ENCODE peak calls at places on chromosomes 13 and 19, in seven cellular contexts. One of them, this sample, is unnamed.
A peak's percentile ranks its signal among the peaks of the same experiment; 100 is the strongest.

GRCh38 chr19:18470153-18470552 is 32.2 kb upstream of the ISYNA1 start:
- DNase-seq in HepG2: peak; percentile 55
- DNase-seq in H1: peak; percentile 85
- DNase-seq in K562: peak; percentile 76
- DNase-seq in HCT116: no peak
- DNase-seq in SK-N-SH: peak; percentile 75
- DNase-seq in GM12878: no peak
- DNase-seq in this sample: peak; percentile 32

GRCh38 chr19:7751157-7751783 is 3.9 kb upstream of the CD209 start:
- DNase-seq in HCT116: no peak
- DNase-seq in GM12878: peak; percentile 56
- DNase-seq in SK-N-SH: no peak
- DNase-seq in H1: no peak
- DNase-seq in HepG2: no peak
- DNase-seq in K562: no peak
- DNase-seq in this sample: no peak

GRCh38 chr13:89969996-89970709 is 1377.3 kb upstream of the MIR17HG start:
- DNase-seq in GM12878: no peak
- DNase-seq in SK-N-SH: no peak
- DNase-seq in HCT116: no peak
- DNase-seq in K562: no peak
- DNase-seq in HepG2: no peak
- DNase-seq in H1: no peak
- DNase-seq in this sample: no peak

GRCh38 chr13:94612050-94612449 is 10.4 kb downstream of the GPR180 start:
- DNase-seq in H1: no peak
- DNase-seq in GM12878: no peak
- DNase-seq in HepG2: no peak
- DNase-seq in HCT116: no peak
- DNase-seq in SK-N-SH: no peak
- DNase-seq in K562: no peak
- DNase-seq in this sample: no peak

GRCh38 chr13:29846475-29847256 is 3.8 kb downstream of the UBL3 start:
- DNase-seq in HepG2: no peak
- DNase-seq in K562: no peak
- DNase-seq in H1: no peak
- DNase-seq in GM12878: no peak
- DNase-seq in SK-N-SH: no peak
- DNase-seq in HCT116: no peak
- DNase-seq in this sample: no peak

GRCh38 chr19:38977445-38978314 is 2.1 kb upstream of the FBXO17 start:
- DNase-seq in SK-N-SH: no peak
- DNase-seq in HepG2: no peak
- DNase-seq in HCT116: no peak
- DNase-seq in GM12878: peak; percentile 80
- DNase-seq in K562: no peak
- DNase-seq in H1: no peak
- DNase-seq in this sample: no peak

GRCh38 chr19:28386080-28386869 is 826.7 kb downstream of the UQCRFS1 start:
- DNase-seq in HCT116: no peak
- DNase-seq in HepG2: no peak
- DNase-seq in K562: no peak
- DNase-seq in GM12878: no peak
- DNase-seq in H1: no peak
- DNase-seq in SK-N-SH: no peak
- DNase-seq in this sample: no peak

GRCh38 chr19:40322951-40323615 is 25.1 kb downstream of the C19orf47 start:
- DNase-seq in H1: no peak
- DNase-seq in HepG2: no peak
- DNase-seq in GM12878: no peak
- DNase-seq in HCT116: no peak
- DNase-seq in K562: no peak
- DNase-seq in SK-N-SH: no peak
- DNase-seq in this sample: no peak

DNA sequence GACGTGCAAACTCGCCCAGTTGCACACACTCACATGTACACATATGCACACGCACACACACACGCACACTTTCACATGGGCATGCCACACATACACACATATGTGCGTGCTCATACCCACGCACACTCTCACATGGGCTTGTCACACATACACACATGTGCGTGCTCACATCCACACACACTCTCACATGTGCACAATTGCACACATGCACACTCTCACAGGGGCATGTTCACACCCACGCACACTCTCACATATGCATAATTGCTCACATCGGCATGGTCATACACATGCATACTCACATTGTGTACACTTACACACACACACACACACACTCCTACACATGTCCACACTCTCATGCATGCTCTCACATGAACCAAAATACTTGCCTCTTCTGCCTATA is 32.8 kb upstream of the PEPD start:
- DNase-seq in GM12878: no peak
- DNase-seq in H1: no peak
- DNase-seq in HCT116: no peak
- DNase-seq in HepG2: no peak
- DNase-seq in SK-N-SH: no peak
- DNase-seq in K562: no peak
- DNase-seq in this sample: no peak
- TF ChIP-seq JUND in GM12878: no peak
- TF ChIP-seq JUND in H1: no peak
- TF ChIP-seq JUND in HCT116: no peak
- TF ChIP-seq JUND in HepG2: no peak
- TF ChIP-seq JUND in SK-N-SH: no peak
- TF ChIP-seq JUND in K562: no peak
- TF ChIP-seq JUND in this sample: no peak

GRCh38 chr13:38543561-38543960 is 143.3 kb upstream of the FREM2 start:
- DNase-seq in HepG2: no peak
- DNase-seq in K562: no peak
- DNase-seq in H1: no peak
- DNase-seq in HCT116: no peak
- DNase-seq in SK-N-SH: no peak
- DNase-seq in GM12878: no peak
- DNase-seq in this sample: no peak

GRCh38 chr13:38542601-38543000 is 144.3 kb upstream of the FREM2 start:
- DNase-seq in H1: no peak
- DNase-seq in GM12878: no peak
- DNase-seq in HCT116: no peak
- DNase-seq in SK-N-SH: no peak
- DNase-seq in HepG2: no peak
- DNase-seq in K562: no peak
- DNase-seq in this sample: no peak

GRCh38 chr13:38538412-38538811 is 148.5 kb upstream of the FREM2 start:
- DNase-seq in HCT116: no peak
- DNase-seq in HepG2: no peak
- DNase-seq in GM12878: no peak
- DNase-seq in H1: no peak
- DNase-seq in K562: no peak
- DNase-seq in SK-N-SH: no peak
- DNase-seq in this sample: no peak

GRCh38 chr13:38537026-38537425 is 149.9 kb upstream of the FREM2 start:
- DNase-seq in GM12878: no peak
- DNase-seq in SK-N-SH: no peak
- DNase-seq in HCT116: no peak
- DNase-seq in K562: no peak
- DNase-seq in HepG2: no peak
- DNase-seq in H1: no peak
- DNase-seq in this sample: no peak

DNA sequence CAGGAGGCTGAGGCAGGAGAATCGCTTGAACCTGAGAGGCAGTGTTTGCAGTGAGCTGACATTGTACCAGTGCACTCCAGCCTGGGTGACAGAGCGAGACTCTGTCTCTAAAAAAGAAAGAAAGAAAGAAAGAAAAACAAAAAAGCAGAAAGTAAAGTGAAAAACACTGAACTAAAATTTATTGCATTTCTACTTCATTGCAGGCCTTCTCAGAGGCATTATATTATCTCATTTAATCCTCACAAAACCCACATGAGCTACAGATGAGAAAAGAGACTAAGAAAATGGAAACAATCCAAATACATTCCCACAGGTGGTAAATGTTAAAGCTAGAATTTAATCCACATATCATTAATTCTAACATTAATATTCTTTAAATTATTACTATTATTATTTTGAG is 147.2 kb upstream of the FREM2 start:
- DNase-seq in H1: no peak
- DNase-seq in HepG2: no peak
- DNase-seq in GM12878: no peak
- DNase-seq in HCT116: no peak
- DNase-seq in K562: no peak
- DNase-seq in SK-N-SH: no peak
- DNase-seq in this sample: no peak
- TF ChIP-seq JUND in H1: no peak
- TF ChIP-seq JUND in HepG2: no peak
- TF ChIP-seq JUND in GM12878: no peak
- TF ChIP-seq JUND in HCT116: no peak
- TF ChIP-seq JUND in K562: no peak
- TF ChIP-seq JUND in SK-N-SH: no peak
- TF ChIP-seq JUND in this sample: no peak

GRCh38 chr13:20814224-20814910 is 40.6 kb upstream of the EEF1AKMT1 start:
- DNase-seq in HCT116: no peak
- DNase-seq in HepG2: no peak
- DNase-seq in H1: no peak
- DNase-seq in K562: no peak
- DNase-seq in SK-N-SH: peak; percentile 58
- DNase-seq in GM12878: no peak
- DNase-seq in this sample: no peak
- TF ChIP-seq JUND in HCT116: no peak
- TF ChIP-seq JUND in HepG2: no peak
- TF ChIP-seq JUND in H1: no peak
- TF ChIP-seq JUND in K562: no peak
- TF ChIP-seq JUND in SK-N-SH: peak; percentile 90
- TF ChIP-seq JUND in GM12878: no peak
- TF ChIP-seq JUND in this sample: no peak

GRCh38 chr13:42041017-42041683 is 7.3 kb upstream of the DGKH start:
- DNase-seq in GM12878: peak; percentile 11
- DNase-seq in K562: peak; percentile 22
- DNase-seq in HCT116: peak; percentile 38
- DNase-seq in H1: peak; percentile 73
- DNase-seq in SK-N-SH: peak; percentile 76
- DNase-seq in HepG2: no peak
- DNase-seq in this sample: peak; percentile 26
- TF ChIP-seq JUND in GM12878: no peak
- TF ChIP-seq JUND in K562: no peak
- TF ChIP-seq JUND in HCT116: no peak
- TF ChIP-seq JUND in H1: no peak
- TF ChIP-seq JUND in SK-N-SH: no peak
- TF ChIP-seq JUND in HepG2: no peak
- TF ChIP-seq JUND in this sample: no peak

GRCh38 chr13:113932060-113932459 is 41.8 kb downstream of the C13orf46 start:
- DNase-seq in H1: no peak
- DNase-seq in GM12878: no peak
- DNase-seq in K562: no peak
- DNase-seq in SK-N-SH: no peak
- DNase-seq in HCT116: no peak
- DNase-seq in HepG2: no peak
- DNase-seq in this sample: no peak
- TF ChIP-seq JUND in H1: no peak
- TF ChIP-seq JUND in GM12878: no peak
- TF ChIP-seq JUND in K562: no peak
- TF ChIP-seq JUND in SK-N-SH: no peak
- TF ChIP-seq JUND in HCT116: no peak
- TF ChIP-seq JUND in HepG2: no peak
- TF ChIP-seq JUND in this sample: no peak

GRCh38 chr19:33434886-33435705 is 61.6 kb downstream of the CEBPG start:
- DNase-seq in K562: no peak
- DNase-seq in SK-N-SH: peak; percentile 90
- DNase-seq in H1: no peak
- DNase-seq in HCT116: no peak
- DNase-seq in HepG2: no peak
- DNase-seq in GM12878: no peak
- DNase-seq in this sample: no peak
- TF ChIP-seq JUND in K562: no peak
- TF ChIP-seq JUND in SK-N-SH: peak; percentile 55
- TF ChIP-seq JUND in H1: no peak
- TF ChIP-seq JUND in HCT116: no peak
- TF ChIP-seq JUND in HepG2: no peak
- TF ChIP-seq JUND in GM12878: no peak
- TF ChIP-seq JUND in this sample: no peak

GRCh38 chr19:51689751-51690358 is 3.3 kb upstream of the SPACA6 start:
- DNase-seq in HCT116: no peak
- DNase-seq in HepG2: no peak
- DNase-seq in SK-N-SH: peak; percentile 77
- DNase-seq in H1: peak; percentile 83
- DNase-seq in K562: peak; percentile 43
- DNase-seq in GM12878: no peak
- DNase-seq in this sample: peak; percentile 42
- TF ChIP-seq JUND in HCT116: no peak
- TF ChIP-seq JUND in HepG2: no peak
- TF ChIP-seq JUND in SK-N-SH: no peak
- TF ChIP-seq JUND in H1: no peak
- TF ChIP-seq JUND in K562: no peak
- TF ChIP-seq JUND in GM12878: no peak
- TF ChIP-seq JUND in this sample: no peak

GRCh38 chr19:4733755-4734345 is 10.2 kb upstream of the DPP9 start:
- DNase-seq in H1: no peak
- DNase-seq in GM12878: no peak
- DNase-seq in K562: no peak
- DNase-seq in SK-N-SH: no peak
- DNase-seq in HCT116: no peak
- DNase-seq in HepG2: no peak
- DNase-seq in this sample: no peak

GRCh38 chr19:4730740-4731171 is 7.1 kb upstream of the DPP9 start:
- DNase-seq in HCT116: peak; percentile 13
- DNase-seq in SK-N-SH: peak; percentile 66
- DNase-seq in GM12878: no peak
- DNase-seq in H1: peak; percentile 92
- DNase-seq in K562: peak; percentile 68
- DNase-seq in HepG2: no peak
- DNase-seq in this sample: no peak

GRCh38 chr19:4737955-4738580 is 14.4 kb upstream of the DPP9 start:
- DNase-seq in HepG2: no peak
- DNase-seq in H1: no peak
- DNase-seq in HCT116: no peak
- DNase-seq in GM12878: no peak
- DNase-seq in SK-N-SH: peak; percentile 70
- DNase-seq in K562: no peak
- DNase-seq in this sample: no peak

DNA sequence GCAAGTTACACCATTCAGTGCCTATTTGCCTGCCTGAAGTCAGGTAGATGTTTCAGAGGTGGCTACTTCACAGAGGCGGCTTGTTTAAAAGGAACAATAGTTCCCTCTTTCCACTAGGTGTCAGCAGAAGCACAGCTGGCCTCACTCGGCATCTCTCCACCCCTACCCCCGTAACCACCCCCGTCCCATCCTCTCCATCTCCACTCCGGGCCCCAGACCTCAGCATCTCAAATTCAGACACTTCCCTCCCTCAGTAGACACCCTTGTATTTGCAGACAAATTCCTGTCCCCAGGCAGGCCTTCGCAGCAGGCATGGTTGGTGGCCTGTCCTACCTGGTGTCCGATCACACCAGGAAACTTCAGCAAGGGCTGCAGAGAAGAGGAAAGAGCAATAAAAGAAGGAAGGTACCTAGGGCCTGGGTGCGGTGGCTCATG is 9.1 kb upstream of the DPP9 start:
- DNase-seq in SK-N-SH: peak; percentile 87
- DNase-seq in HepG2: peak; percentile 63
- DNase-seq in K562: peak; percentile 71
- DNase-seq in GM12878: no peak
- DNase-seq in HCT116: peak; percentile 58
- DNase-seq in H1: peak; percentile 66
- DNase-seq in this sample: peak; percentile 64
- TF ChIP-seq JUND in SK-N-SH: no peak
- TF ChIP-seq JUND in HepG2: no peak
- TF ChIP-seq JUND in K562: no peak
- TF ChIP-seq JUND in GM12878: no peak
- TF ChIP-seq JUND in HCT116: no peak
- TF ChIP-seq JUND in H1: no peak
- TF ChIP-seq JUND in this sample: no peak

GRCh38 chr19:14770944-14771839 is 7.2 kb downstream of the ADGRE2 start:
- DNase-seq in K562: no peak
- DNase-seq in SK-N-SH: no peak
- DNase-seq in HepG2: no peak
- DNase-seq in GM12878: no peak
- DNase-seq in HCT116: no peak
- DNase-seq in H1: peak; percentile 23
- DNase-seq in this sample: no peak
- TF ChIP-seq JUND in K562: no peak
- TF ChIP-seq JUND in SK-N-SH: no peak
- TF ChIP-seq JUND in HepG2: no peak
- TF ChIP-seq JUND in GM12878: no peak
- TF ChIP-seq JUND in HCT116: no peak
- TF ChIP-seq JUND in H1: no peak
- TF ChIP-seq JUND in this sample: no peak